ENCODE peak calls at places on chromosomes 16 and 17, in ten cellular contexts. P, D, L, F, O, C, I, E, N and M are unnamed samples.

GRCh38 chr16:64391009-64391663 is 730.7 kb downstream of the CDH11 start:
- DNase-seq in L (no peak), N (no peak), D (no peak), I (no peak), F (no peak), E (no peak), O (no peak), P (no peak), C (no peak), M (no peak)

GRCh38 chr17:55421179-55421934 is at the start of gene MMD:
- DNase-seq in C (peak), N (no peak), E (peak), O (no peak), I (no peak), D (peak), F (no peak), P (no peak), L (peak), M (no peak)

GRCh38 chr16:58021661-58022551 is 3.6 kb upstream of the MMP15 start:
- DNase-seq in L (no peak), C (no peak), E (no peak), O (no peak), I (no peak), N (no peak), F (no peak), D (no peak), P (no peak), M (no peak)

GRCh38 chr17:45320349-45320930 is 3.6 kb upstream of the MAP3K14 start:
- DNase-seq in C (no peak), L (no peak), P (no peak), N (no peak), I (no peak), O (no peak), F (no peak), E (no peak), D (no peak), M (no peak)

GRCh38 chr17:47275245-47275984 is 21.8 kb downstream of the ITGB3 start:
- DNase-seq in C (no peak), O (no peak), I (peak), N (no peak), E (peak), P (no peak), L (peak), F (no peak), D (peak), M (no peak)

GRCh38 chr17:1368588-1368987 is 31.4 kb downstream of the YWHAE start:
- DNase-seq in I (no peak), P (no peak), L (no peak), E (no peak), F (no peak), D (no peak), O (no peak), C (no peak), N (no peak), M (no peak)

GRCh38 chr16:49608095-49608494 is 234.5 kb downstream of the C16orf78 start:
- DNase-seq in C (no peak), D (peak), F (no peak), L (peak), O (no peak), P (peak), N (no peak), I (no peak), E (no peak), M (no peak)

GRCh38 chr17:50719924-50720805 is 762 bp downstream of the LUC7L3 start:
- DNase-seq in F (no peak), D (no peak), P (no peak), I (no peak), C (no peak), E (no peak), N (no peak), O (no peak), L (no peak), M (no peak)

GRCh38 chr17:75271955-75272847 is 1.2 kb upstream of the MIF4GD start:
- DNase-seq in E (no peak), D (no peak), C (no peak), F (no peak), P (no peak), I (no peak), L (peak), N (no peak), O (no peak), M (no peak)

GRCh38 chr16:13935408-13935807 is 15.5 kb downstream of the ERCC4 start:
- DNase-seq in N (peak), C (no peak), E (peak), P (no peak), D (no peak), F (no peak), O (no peak), L (peak), I (no peak), M (no peak)

GRCh38 chr16:89117239-89117974 is 23.8 kb downstream of the ACSF3 start:
- DNase-seq in C (no peak), O (no peak), N (no peak), I (no peak), E (no peak), P (no peak), L (no peak), F (no peak), D (no peak), M (no peak)

GRCh38 chr17:8736796-8737195 is 7.8 kb downstream of the CCDC42 start:
- DNase-seq in F (no peak), L (no peak), O (no peak), E (no peak), N (no peak), D (no peak), C (no peak), P (no peak), I (no peak), M (no peak)

GRCh38 chr16:68081796-68082567 is 3.2 kb upstream of the NFATC3 start:
- DNase-seq in N (no peak), L (no peak), D (no peak), I (no peak), E (no peak), P (no peak), C (no peak), F (no peak), O (no peak), M (no peak)

GRCh38 chr17:2198917-2199316 is 104.7 kb downstream of the SMG6 start:
- DNase-seq in F (no peak), O (no peak), P (no peak), N (no peak), C (no peak), D (no peak), I (no peak), E (no peak), L (no peak), M (no peak)

GRCh38 chr16:73329363-73330306 is 281.7 kb upstream of the ZFHX3 start:
- DNase-seq in D (no peak), I (no peak), P (peak), L (peak), N (no peak), O (no peak), C (no peak), F (no peak), E (no peak), M (no peak)

GRCh38 chr16:50154369-50154947 is 1.4 kb downstream of the TENT4B start:
- DNase-seq in N (no peak), L (no peak), P (peak), F (no peak), E (no peak), O (no peak), C (no peak), D (no peak), I (no peak), M (no peak)

GRCh38 chr16:12688972-12689850 is 114.5 kb downstream of the CPPED1 start:
- DNase-seq in I (no peak), P (no peak), D (no peak), O (no peak), N (no peak), E (no peak), L (no peak), C (no peak), F (no peak), M (no peak)

GRCh38 chr17:40813804-40814203 is 8.6 kb downstream of the KRT10 start:
- DNase-seq in P (no peak), C (no peak), L (no peak), O (no peak), I (no peak), D (no peak), E (no peak), F (no peak), N (no peak), M (no peak)

GRCh38 chr16:87101903-87102302 is 215.3 kb downstream of the C16orf95 start:
- DNase-seq in O (no peak), L (no peak), C (no peak), I (peak), P (no peak), E (no peak), D (no peak), F (no peak), N (no peak), M (no peak)

GRCh38 chr17:59424331-59424730 is 92.9 kb downstream of the YPEL2 start:
- DNase-seq in L (no peak), I (no peak), E (no peak), D (no peak), F (no peak), P (no peak), C (no peak), N (no peak), O (no peak), M (no peak)

GRCh38 chr17:29383687-29384086 is 6.5 kb upstream of the TAOK1 start:
- DNase-seq in C (no peak), D (no peak), O (no peak), N (no peak), F (no peak), L (no peak), P (no peak), I (no peak), E (no peak), M (no peak)

GRCh38 chr17:56203430-56203829 is 50.2 kb downstream of the ANKFN1 start:
- DNase-seq in I (no peak), D (no peak), N (no peak), E (no peak), F (peak), C (no peak), O (no peak), L (no peak), P (no peak), M (no peak)

GRCh38 chr17:68176770-68177169 is 71.1 kb upstream of the AMZ2 start:
- DNase-seq in P (no peak), F (no peak), E (no peak), I (no peak), D (no peak), N (no peak), L (no peak), O (no peak), C (no peak), M (no peak)

GRCh38 chr16:83835972-83836566 is 28.3 kb downstream of the HSBP1 start:
- DNase-seq in N (no peak), C (no peak), P (no peak), L (no peak), F (peak), E (no peak), O (no peak), I (peak), D (no peak), M (no peak)

GRCh38 chr17:80786470-80786869 is 205.2 kb upstream of the CHMP6 start:
- DNase-seq in F (no peak), I (no peak), L (no peak), O (no peak), C (no peak), N (no peak), D (no peak), P (no peak), E (no peak), M (no peak)

GRCh38 chr17:43880420-43880991 is 26.8 kb downstream of the MPP2 start:
- DNase-seq in C (peak), O (peak), P (no peak), L (peak), N (peak), D (no peak), E (peak), I (no peak), F (peak), M (peak)

GRCh38 chr17:8857919-8858318 is 9.6 kb downstream of the PIK3R6 start:
- DNase-seq in L (no peak), O (no peak), P (no peak), D (no peak), C (no peak), E (no peak), F (peak), I (no peak), N (no peak), M (peak)

GRCh38 chr17:40916366-40916765 is 21.1 kb downstream of the KRT23 start:
- DNase-seq in L (no peak), P (no peak), D (no peak), I (no peak), E (no peak), C (no peak), F (no peak), O (no peak), N (no peak), M (no peak)

GRCh38 chr17:16422416-16422815 is 7.0 kb downstream of the TRPV2 start:
- DNase-seq in N (no peak), O (no peak), P (no peak), I (no peak), D (no peak), C (no peak), L (no peak), E (no peak), F (no peak), M (no peak)

GRCh38 chr16:49767998-49768397 is 87.9 kb downstream of the ZNF423 start:
- DNase-seq in E (no peak), F (no peak), I (no peak), L (no peak), C (no peak), O (no peak), N (no peak), D (no peak), P (no peak), M (no peak)

GRCh38 chr17:14434506-14434905 is 133.6 kb downstream of the HS3ST3B1 start:
- DNase-seq in L (no peak), O (no peak), C (no peak), F (no peak), I (no peak), P (no peak), D (no peak), E (no peak), N (no peak), M (no peak)

GRCh38 chr17:15255713-15256454 is 9.2 kb downstream of the PMP22 start:
- DNase-seq in I (no peak), N (no peak), E (no peak), P (no peak), C (no peak), F (no peak), O (no peak), D (no peak), L (peak), M (no peak)

GRCh38 chr16:58027341-58028167 is 2.0 kb downstream of the MMP15 start:
- DNase-seq in P (peak), D (no peak), L (no peak), C (no peak), F (peak), N (no peak), O (no peak), I (no peak), E (no peak), M (no peak)

GRCh38 chr17:67487506-67487905 is 110.4 kb downstream of the PITPNC1 start:
- DNase-seq in N (no peak), O (no peak), P (no peak), D (peak), F (no peak), I (no peak), C (no peak), E (no peak), L (no peak), M (no peak)

GRCh38 chr16:1098266-1098991 is 2.4 kb upstream of the C1QTNF8 start:
- DNase-seq in I (no peak), N (no peak), L (no peak), E (no peak), O (no peak), D (no peak), F (no peak), P (no peak), C (no peak), M (no peak)

GRCh38 chr16:14420721-14421488 is 209.2 kb downstream of the PARN start:
- DNase-seq in F (no peak), N (no peak), E (no peak), D (no peak), L (no peak), C (no peak), O (no peak), P (no peak), I (no peak), M (no peak)

GRCh38 chr17:78548725-78549124 is 28.5 kb downstream of the DNAH17 start:
- DNase-seq in E (no peak), N (no peak), P (no peak), I (no peak), D (no peak), C (no peak), O (no peak), F (no peak), L (no peak), M (no peak)

GRCh38 chr17:58119491-58119890 is 28.7 kb upstream of the OR4D1 start:
- DNase-seq in P (no peak), N (no peak), E (no peak), O (no peak), I (no peak), L (no peak), F (no peak), C (no peak), D (no peak), M (no peak)

GRCh38 chr17:59425085-59425901 is 93.8 kb downstream of the YPEL2 start:
- DNase-seq in E (no peak), P (no peak), O (no peak), L (peak), D (peak), C (no peak), I (no peak), F (no peak), N (no peak), M (no peak)